ENCODE peak calls at places on chromosome 3, in four cellular contexts. One of them, this sample, is unnamed.

GRCh38 chr3:66115858-66116654 is 77.3 kb upstream of the MAGI1 start:
- DNase-seq in AG04450: peak
- DNase-seq in CD4-positive, CD25-positive, alpha-beta regulatory T cell: no peak
- DNase-seq in stomach: peak
- DNase-seq in this sample: no peak

GRCh38 chr3:117045143-117045542 is 335.6 kb downstream of the TUSC7 start:
- DNase-seq in stomach: no peak
- DNase-seq in CD4-positive, CD25-positive, alpha-beta regulatory T cell: no peak
- DNase-seq in AG04450: no peak
- DNase-seq in this sample: no peak

GRCh38 chr3:42247576-42248027 is 18.4 kb downstream of the CCK start:
- DNase-seq in stomach: peak
- DNase-seq in AG04450: no peak
- DNase-seq in CD4-positive, CD25-positive, alpha-beta regulatory T cell: peak
- DNase-seq in this sample: peak

GRCh38 chr3:36494461-36495109 is 114.3 kb downstream of the STAC start:
- DNase-seq in AG04450: peak
- DNase-seq in stomach: no peak
- DNase-seq in CD4-positive, CD25-positive, alpha-beta regulatory T cell: no peak
- DNase-seq in this sample: no peak

GRCh38 chr3:50010959-50011358 is 71.0 kb downstream of the RBM6 start:
- DNase-seq in AG04450: no peak
- DNase-seq in CD4-positive, CD25-positive, alpha-beta regulatory T cell: no peak
- DNase-seq in stomach: no peak
- DNase-seq in this sample: no peak

GRCh38 chr3:24853685-24854341 is 359.2 kb upstream of the THRB start:
- DNase-seq in AG04450: no peak
- DNase-seq in stomach: no peak
- DNase-seq in CD4-positive, CD25-positive, alpha-beta regulatory T cell: no peak
- DNase-seq in this sample: no peak

GRCh38 chr3:98504534-98504933 is 7.1 kb downstream of the OR5K2 start:
- DNase-seq in CD4-positive, CD25-positive, alpha-beta regulatory T cell: no peak
- DNase-seq in AG04450: no peak
- DNase-seq in stomach: no peak
- DNase-seq in this sample: no peak

GRCh38 chr3:105014631-105015030 is 352.1 kb upstream of the ALCAM start:
- DNase-seq in AG04450: no peak
- DNase-seq in CD4-positive, CD25-positive, alpha-beta regulatory T cell: no peak
- DNase-seq in stomach: no peak
- DNase-seq in this sample: no peak

GRCh38 chr3:107524214-107525100 is 1.7 kb downstream of the BBX start:
- DNase-seq in stomach: peak
- DNase-seq in AG04450: no peak
- DNase-seq in CD4-positive, CD25-positive, alpha-beta regulatory T cell: peak
- DNase-seq in this sample: no peak

GRCh38 chr3:177284383-177284881 is 87.2 kb upstream of the TBL1XR1 start:
- DNase-seq in AG04450: no peak
- DNase-seq in CD4-positive, CD25-positive, alpha-beta regulatory T cell: no peak
- DNase-seq in stomach: no peak
- DNase-seq in this sample: peak

GRCh38 chr3:142210144-142210543 is 15.2 kb downstream of the GK5 start:
- DNase-seq in CD4-positive, CD25-positive, alpha-beta regulatory T cell: no peak
- DNase-seq in AG04450: no peak
- DNase-seq in stomach: no peak
- DNase-seq in this sample: no peak

GRCh38 chr3:42707620-42708355 is 5.2 kb upstream of the HHATL start:
- DNase-seq in AG04450: no peak
- DNase-seq in CD4-positive, CD25-positive, alpha-beta regulatory T cell: no peak
- DNase-seq in stomach: no peak
- DNase-seq in this sample: no peak

GRCh38 chr3:184690236-184690883 is 21.5 kb downstream of the MAGEF1 start:
- DNase-seq in CD4-positive, CD25-positive, alpha-beta regulatory T cell: no peak
- DNase-seq in AG04450: no peak
- DNase-seq in stomach: no peak
- DNase-seq in this sample: no peak

GRCh38 chr3:71127463-71128243 is 455.9 kb downstream of the FOXP1 start:
- DNase-seq in CD4-positive, CD25-positive, alpha-beta regulatory T cell: peak
- DNase-seq in stomach: no peak
- DNase-seq in AG04450: no peak
- DNase-seq in this sample: no peak

GRCh38 chr3:78818161-78818985 is 949.4 kb downstream of the ROBO1 start:
- DNase-seq in stomach: no peak
- DNase-seq in CD4-positive, CD25-positive, alpha-beta regulatory T cell: no peak
- DNase-seq in AG04450: no peak
- DNase-seq in this sample: no peak

GRCh38 chr3:131386429-131386926 is 4.9 kb downstream of the NUDT16 start:
- DNase-seq in stomach: peak
- DNase-seq in CD4-positive, CD25-positive, alpha-beta regulatory T cell: no peak
- DNase-seq in AG04450: no peak
- DNase-seq in this sample: no peak

GRCh38 chr3:147392083-147392916 is 14.0 kb downstream of the ZIC4 start:
- DNase-seq in AG04450: no peak
- DNase-seq in stomach: no peak
- DNase-seq in CD4-positive, CD25-positive, alpha-beta regulatory T cell: no peak
- DNase-seq in this sample: no peak

GRCh38 chr3:25508901-25509300 is 80.8 kb downstream of the RARB start:
- DNase-seq in AG04450: no peak
- DNase-seq in CD4-positive, CD25-positive, alpha-beta regulatory T cell: no peak
- DNase-seq in stomach: no peak
- DNase-seq in this sample: no peak

GRCh38 chr3:31785734-31786133 is 195.3 kb downstream of the OSBPL10 start:
- DNase-seq in stomach: no peak
- DNase-seq in CD4-positive, CD25-positive, alpha-beta regulatory T cell: no peak
- DNase-seq in AG04450: no peak
- DNase-seq in this sample: no peak

GRCh38 chr3:99648091-99648490 is 9.7 kb downstream of the COL8A1 start:
- DNase-seq in AG04450: no peak
- DNase-seq in CD4-positive, CD25-positive, alpha-beta regulatory T cell: no peak
- DNase-seq in stomach: no peak
- DNase-seq in this sample: no peak

GRCh38 chr3:122000936-122001605 is 21.0 kb downstream of the ILDR1 start:
- DNase-seq in AG04450: no peak
- DNase-seq in stomach: no peak
- DNase-seq in CD4-positive, CD25-positive, alpha-beta regulatory T cell: no peak
- DNase-seq in this sample: no peak

GRCh38 chr3:114435733-114436132 is 141.9 kb downstream of the TIGIT start:
- DNase-seq in stomach: no peak
- DNase-seq in AG04450: no peak
- DNase-seq in CD4-positive, CD25-positive, alpha-beta regulatory T cell: no peak
- DNase-seq in this sample: no peak

GRCh38 chr3:109806929-109807328 is 469.6 kb upstream of the DPPA4 start:
- DNase-seq in stomach: no peak
- DNase-seq in AG04450: no peak
- DNase-seq in CD4-positive, CD25-positive, alpha-beta regulatory T cell: peak
- DNase-seq in this sample: peak

GRCh38 chr3:54891540-54891897 is 36.3 kb downstream of the LRTM1 start:
- DNase-seq in CD4-positive, CD25-positive, alpha-beta regulatory T cell: no peak
- DNase-seq in stomach: peak
- DNase-seq in AG04450: peak
- DNase-seq in this sample: no peak

GRCh38 chr3:141385386-141386079 is 17.2 kb downstream of the ZBTB38 start:
- DNase-seq in stomach: no peak
- DNase-seq in CD4-positive, CD25-positive, alpha-beta regulatory T cell: no peak
- DNase-seq in AG04450: no peak
- DNase-seq in this sample: no peak

GRCh38 chr3:39279745-39280517 is at the start of gene CX3CR1:
- DNase-seq in stomach: no peak
- DNase-seq in AG04450: no peak
- DNase-seq in CD4-positive, CD25-positive, alpha-beta regulatory T cell: no peak
- DNase-seq in this sample: no peak
- H3K4me3 ChIP-seq in stomach: no peak
- H3K4me3 ChIP-seq in AG04450: no peak
- H3K4me3 ChIP-seq in CD4-positive, CD25-positive, alpha-beta regulatory T cell: no peak
- H3K4me3 ChIP-seq in this sample: no peak

GRCh38 chr3:192156382-192156781 is 571.0 kb downstream of the FGF12 start:
- DNase-seq in CD4-positive, CD25-positive, alpha-beta regulatory T cell: no peak
- DNase-seq in stomach: no peak
- DNase-seq in AG04450: no peak
- DNase-seq in this sample: no peak

DNA sequence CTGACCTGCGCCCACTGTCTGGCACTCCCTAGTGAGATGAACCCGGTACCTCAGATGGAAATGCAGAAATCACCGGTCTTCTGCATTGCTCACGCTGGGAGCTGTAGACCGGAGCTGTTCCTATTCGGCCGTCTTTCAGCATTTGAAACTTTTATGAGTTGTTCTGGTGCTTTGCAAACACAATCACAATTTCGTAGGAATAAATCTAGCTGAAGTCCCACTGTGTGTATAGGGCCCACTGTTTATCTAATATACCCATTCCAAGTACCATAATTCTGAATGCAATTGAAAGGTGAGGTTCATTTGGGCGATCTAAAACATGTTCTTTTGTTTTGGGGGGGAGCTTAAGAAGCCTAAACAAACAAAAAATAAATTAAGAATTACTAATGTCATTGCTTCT is 572.1 kb downstream of the FGF12 start:
- DNase-seq in stomach: no peak
- DNase-seq in AG04450: no peak
- DNase-seq in CD4-positive, CD25-positive, alpha-beta regulatory T cell: no peak
- DNase-seq in this sample: no peak
- H3K4me3 ChIP-seq in stomach: no peak
- H3K4me3 ChIP-seq in AG04450: no peak
- H3K4me3 ChIP-seq in CD4-positive, CD25-positive, alpha-beta regulatory T cell: no peak
- H3K4me3 ChIP-seq in this sample: peak

DNA sequence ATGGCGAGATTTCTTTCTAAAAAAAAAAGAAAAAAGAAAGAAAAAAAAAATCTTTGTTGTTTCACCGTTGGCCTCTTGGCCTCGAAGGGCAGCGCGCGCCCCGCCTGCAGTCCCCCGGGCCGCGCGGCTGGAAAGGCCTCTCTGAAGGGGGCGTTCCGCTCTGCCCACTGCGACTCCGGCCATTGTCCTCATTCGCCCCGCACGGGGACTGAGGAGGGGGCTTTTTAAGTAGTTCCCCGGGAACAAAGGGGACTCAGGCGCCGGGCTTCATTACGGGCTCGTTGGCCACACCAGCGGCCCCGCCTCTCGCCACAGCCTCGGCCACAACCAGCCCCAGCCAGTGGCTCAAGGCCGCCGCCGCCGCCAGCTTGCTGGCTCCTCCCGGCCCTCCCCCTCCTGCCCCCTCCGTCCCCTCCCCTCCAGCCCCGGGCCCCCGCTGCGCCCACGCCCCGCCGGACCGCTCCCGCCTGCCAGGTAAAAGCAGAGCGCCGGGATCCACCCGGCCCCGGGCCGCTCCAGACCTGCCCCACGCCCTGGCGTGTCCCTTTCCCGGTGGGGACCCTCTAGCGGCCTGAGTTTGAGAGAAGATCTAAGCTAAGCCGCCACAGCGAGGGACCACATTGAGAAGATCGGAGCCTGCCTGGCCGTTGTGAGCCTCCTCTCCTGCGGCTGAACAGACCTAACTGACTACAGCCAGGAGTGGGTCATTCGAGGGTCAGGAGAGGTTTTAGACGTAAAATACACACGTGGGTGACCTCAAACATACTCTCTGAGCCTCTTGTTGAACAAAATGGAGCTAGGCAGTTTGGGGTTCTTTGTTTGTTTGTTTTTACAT is 54.1 kb downstream of the CPN2 start:
- DNase-seq in stomach: no peak
- DNase-seq in AG04450: no peak
- DNase-seq in CD4-positive, CD25-positive, alpha-beta regulatory T cell: no peak
- DNase-seq in this sample: no peak
- H3K4me3 ChIP-seq in stomach: peak
- H3K4me3 ChIP-seq in AG04450: peak
- H3K4me3 ChIP-seq in CD4-positive, CD25-positive, alpha-beta regulatory T cell: no peak
- H3K4me3 ChIP-seq in this sample: no peak

GRCh38 chr3:19888428-19889152 is 45.4 kb downstream of the EFHB start:
- DNase-seq in CD4-positive, CD25-positive, alpha-beta regulatory T cell: no peak
- DNase-seq in AG04450: no peak
- DNase-seq in stomach: no peak
- DNase-seq in this sample: no peak
- H3K4me3 ChIP-seq in CD4-positive, CD25-positive, alpha-beta regulatory T cell: no peak
- H3K4me3 ChIP-seq in AG04450: peak
- H3K4me3 ChIP-seq in stomach: no peak
- H3K4me3 ChIP-seq in this sample: no peak

DNA sequence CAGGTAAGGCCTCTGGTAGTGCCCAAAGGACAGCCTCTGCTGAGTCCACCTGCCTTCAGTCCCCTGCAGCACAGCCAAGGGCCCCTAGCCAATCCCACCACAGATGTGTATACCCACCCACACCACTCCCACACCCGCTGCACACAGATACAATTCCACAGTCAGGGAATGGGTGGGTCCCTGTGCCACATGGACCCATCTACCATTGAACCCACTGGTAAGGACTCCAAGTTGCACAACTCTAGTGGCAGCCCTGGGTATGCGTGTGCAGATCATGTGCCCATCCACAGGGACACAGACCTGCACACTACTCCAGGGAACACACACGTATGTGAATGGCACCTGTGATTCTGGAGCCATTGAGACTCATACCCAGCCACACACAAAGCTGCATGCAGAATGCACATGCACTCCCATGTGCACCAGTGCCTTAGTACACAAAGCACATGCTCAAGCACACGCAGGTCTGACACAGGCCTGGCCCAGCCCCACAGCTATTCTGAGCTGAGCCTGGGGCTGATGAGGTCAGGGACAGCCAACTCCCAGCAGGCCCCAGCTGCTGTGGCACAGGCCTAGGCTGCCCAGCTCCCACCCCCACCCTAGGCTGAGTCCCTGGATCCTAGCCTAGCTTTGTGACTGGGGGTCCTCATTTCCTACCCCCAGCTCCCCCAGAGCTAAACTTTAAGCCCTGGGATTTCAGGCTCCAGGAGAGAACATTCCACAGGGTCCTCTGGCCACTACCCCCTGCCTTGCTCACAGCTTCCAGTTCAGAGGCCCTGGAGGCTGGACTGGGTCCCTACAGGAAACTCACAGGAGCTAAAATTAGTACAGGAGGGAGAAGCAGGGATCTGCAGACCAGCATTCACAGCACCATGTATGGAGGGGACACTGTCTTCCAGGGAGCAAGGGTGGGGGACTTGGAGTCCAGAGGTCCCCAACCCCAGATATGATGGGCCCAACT is 2.8 kb upstream of the ALS2CL start:
- DNase-seq in CD4-positive, CD25-positive, alpha-beta regulatory T cell: no peak
- DNase-seq in stomach: no peak
- DNase-seq in AG04450: no peak
- DNase-seq in this sample: no peak
- H3K4me3 ChIP-seq in CD4-positive, CD25-positive, alpha-beta regulatory T cell: no peak
- H3K4me3 ChIP-seq in stomach: no peak
- H3K4me3 ChIP-seq in AG04450: no peak
- H3K4me3 ChIP-seq in this sample: no peak

GRCh38 chr3:196274585-196274984 is 12.9 kb downstream of the PCYT1A start:
- DNase-seq in AG04450: no peak
- DNase-seq in CD4-positive, CD25-positive, alpha-beta regulatory T cell: peak
- DNase-seq in stomach: no peak
- DNase-seq in this sample: no peak
- H3K4me3 ChIP-seq in AG04450: no peak
- H3K4me3 ChIP-seq in CD4-positive, CD25-positive, alpha-beta regulatory T cell: peak
- H3K4me3 ChIP-seq in stomach: no peak
- H3K4me3 ChIP-seq in this sample: no peak

This sample was measured in Jurkat, Clone E6-1.